ENCODE peak calls at places on chromosome 9, in seven cellular contexts. E is A549, Z is K562, N is sigmoid colon, O is adrenal gland, V is transverse colon, F is uterus. L is an unnamed sample.

GRCh38 chr9:121318631-121319393 is 50.9 kb downstream of the GSN start:
- DNase-seq in E (no peak), Z (no peak), N (peak), O (no peak), V (no peak), F (peak), L (no peak)

GRCh38 chr9:127751269-127752054 is 16.4 kb upstream of the TOR2A start:
- DNase-seq in E (no peak), Z (peak), N (no peak), O (peak), V (no peak), F (no peak), L (no peak)

GRCh38 chr9:106588601-106589000 is 274.4 kb upstream of the ZNF462 start:
- DNase-seq in E (no peak), Z (no peak), N (no peak), O (peak), V (no peak), F (no peak), L (no peak)

GRCh38 chr9:121362813-121363585 is 7.1 kb downstream of the STOM start:
- DNase-seq in E (peak), Z (no peak), N (no peak), O (no peak), V (no peak), F (no peak), L (no peak)

GRCh38 chr9:78031271-78031825 is at the start of gene GNAQ:
- DNase-seq in E (no peak), Z (peak), N (peak), O (no peak), V (peak), F (peak), L (peak)

GRCh38 chr9:1331546-1331945 is 281.4 kb downstream of the DMRT2 start:
- DNase-seq in E (no peak), Z (no peak), N (no peak), O (no peak), V (no peak), F (no peak), L (no peak)

GRCh38 chr9:116423149-116423548 is 264.0 kb upstream of the TRIM32 start:
- DNase-seq in E (no peak), Z (no peak), N (no peak), O (no peak), V (no peak), F (no peak), L (peak)

GRCh38 chr9:107973451-107973850 is 483.9 kb upstream of the KLF4 start:
- DNase-seq in E (no peak), Z (no peak), N (no peak), O (no peak), V (no peak), F (no peak), L (no peak)

GRCh38 chr9:129597355-129598088 is 23.4 kb downstream of the C9orf50 start:
- DNase-seq in E (peak), Z (no peak), N (peak), O (peak), V (peak), F (peak), L (no peak)

GRCh38 chr9:129595903-129596540 is 24.9 kb downstream of the C9orf50 start:
- DNase-seq in E (no peak), Z (peak), N (no peak), O (no peak), V (no peak), F (no peak), L (no peak)

GRCh38 chr9:129595323-129595741 is 25.6 kb downstream of the C9orf50 start:
- DNase-seq in E (no peak), Z (no peak), N (no peak), O (no peak), V (no peak), F (no peak), L (no peak)

GRCh38 chr9:129598089-129598596 is 22.8 kb downstream of the C9orf50 start:
- DNase-seq in E (no peak), Z (no peak), N (no peak), O (no peak), V (no peak), F (no peak), L (no peak)

GRCh38 chr9:129596541-129597328 is 24.2 kb downstream of the C9orf50 start:
- DNase-seq in E (peak), Z (peak), N (peak), O (no peak), V (peak), F (peak), L (no peak)
- TF ChIP-seq POLR2A in E (peak), Z (no peak), N (peak), O (peak), V (peak), F (peak), L (no peak)

GRCh38 chr9:129005336-129005997 is 22.7 kb downstream of the SH3GLB2 start:
- DNase-seq in E (no peak), Z (no peak), N (no peak), O (peak), V (no peak), F (no peak), L (no peak)

GRCh38 chr9:129006328-129007034 is 21.6 kb downstream of the SH3GLB2 start:
- DNase-seq in E (peak), Z (peak), N (peak), O (peak), V (peak), F (peak), L (peak)

GRCh38 chr9:129001504-129002325 is 26.4 kb downstream of the SH3GLB2 start:
- DNase-seq in E (no peak), Z (no peak), N (no peak), O (no peak), V (no peak), F (no peak), L (no peak)

GRCh38 chr9:128999581-129000206 is 28.4 kb downstream of the SH3GLB2 start:
- DNase-seq in E (no peak), Z (no peak), N (no peak), O (no peak), V (no peak), F (no peak), L (no peak)

GRCh38 chr9:129002989-129003388 is 25.1 kb downstream of the SH3GLB2 start:
- DNase-seq in E (no peak), Z (no peak), N (no peak), O (no peak), V (no peak), F (no peak), L (no peak)
- TF ChIP-seq POLR2A in E (no peak), Z (no peak), N (no peak), O (no peak), V (no peak), F (no peak), L (no peak)

GRCh38 chr9:137077010-137077747 is at the start of gene UAP1L1:
- DNase-seq in E (peak), Z (peak), N (peak), O (peak), V (peak), F (peak), L (peak)
- TF ChIP-seq POLR2A in E (no peak), Z (no peak), N (no peak), O (peak), V (no peak), F (peak), L (no peak)

GRCh38 chr9:69637193-69637592 is 35.0 kb downstream of the APBA1 start:
- DNase-seq in E (no peak), Z (no peak), N (no peak), O (no peak), V (no peak), F (no peak), L (no peak)

GRCh38 chr9:69647804-69648203 is 24.4 kb downstream of the APBA1 start:
- DNase-seq in E (no peak), Z (no peak), N (no peak), O (no peak), V (no peak), F (no peak), L (no peak)

GRCh38 chr9:69645488-69645887 is 26.7 kb downstream of the APBA1 start:
- DNase-seq in E (no peak), Z (no peak), N (no peak), O (peak), V (peak), F (no peak), L (no peak)

GRCh38 chr9:69637801-69638200 is 34.4 kb downstream of the APBA1 start:
- DNase-seq in E (no peak), Z (no peak), N (no peak), O (no peak), V (no peak), F (no peak), L (no peak)

GRCh38 chr9:69643098-69643497 is 29.1 kb downstream of the APBA1 start:
- DNase-seq in E (no peak), Z (no peak), N (no peak), O (no peak), V (no peak), F (no peak), L (no peak)
- TF ChIP-seq POLR2A in E (no peak), Z (no peak), N (no peak), O (no peak), V (no peak), F (no peak), L (no peak)

DNA sequence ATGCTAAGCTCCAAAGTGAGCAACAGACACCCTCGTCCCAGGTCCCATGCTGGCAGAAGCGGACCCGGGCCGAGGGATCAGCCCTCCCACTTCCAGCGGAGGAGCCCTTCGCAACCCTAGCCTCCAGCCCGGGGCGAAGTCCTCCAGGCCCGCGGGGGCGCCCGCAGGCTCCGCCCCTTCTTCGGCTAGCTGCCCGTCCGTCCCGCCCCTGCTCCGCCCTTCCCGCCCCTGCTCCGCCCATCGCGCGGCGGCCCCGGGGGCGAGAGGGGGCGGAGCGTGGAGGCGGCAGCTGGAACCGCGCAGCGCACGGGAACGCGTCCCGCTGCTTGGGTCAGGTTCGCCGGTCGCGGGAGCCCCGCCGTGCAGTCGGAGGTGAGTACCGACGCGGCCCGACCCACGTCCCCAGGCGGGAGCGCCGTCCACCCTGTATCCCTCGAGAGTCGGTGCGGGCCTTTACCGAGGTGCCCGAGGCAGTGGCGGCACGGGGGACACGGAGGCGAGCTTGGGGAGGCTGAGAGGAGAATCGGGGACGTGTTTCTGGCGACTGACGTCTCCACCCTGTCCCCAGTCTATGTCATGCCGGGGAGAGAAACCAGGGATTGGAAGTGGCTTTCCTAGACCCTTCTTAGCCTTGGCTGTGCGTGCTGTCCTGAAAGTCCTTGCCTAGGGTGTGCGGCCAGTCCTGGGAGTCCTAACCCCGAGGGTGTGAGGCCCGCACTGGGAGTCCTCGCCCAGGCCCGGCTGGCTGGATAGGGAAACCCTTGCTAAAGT is at the start of gene ACO1:
- DNase-seq in E (peak), Z (peak), N (peak), O (peak), V (peak), F (peak), L (peak)
- TF ChIP-seq POLR2A in E (peak), Z (peak), N (peak), O (peak), V (peak), F (peak), L (peak)